ENCODE peak calls at places on chromosomes 13 and 19, in nine cellular contexts. D is OCI-LY7, T is mammary epithelial cell, E is hepatocyte, A is keratinocyte, J is astrocyte, G is PC-9, Y is IMR-90, F is K562. O is an unnamed sample.

GRCh38 chr13:79709526-79709925 is 228.6 kb downstream of the NDFIP2 start:
- DNase-seq in A (no peak), D (no peak), E (no peak), F (no peak), J (peak; percentile 75), G (no peak), Y (peak; percentile 13), T (no peak), O (peak; percentile 30)

GRCh38 chr13:95420501-95420900 is 119.2 kb upstream of the ABCC4 start:
- DNase-seq in E (no peak), F (no peak), T (peak; percentile 35), G (peak; percentile 49), A (no peak), D (no peak), J (no peak), Y (no peak), O (no peak)

GRCh38 chr19:41597600-41598041 is 21.7 kb downstream of the CEACAM21 start:
- DNase-seq in A (peak; percentile 25), F (peak; percentile 74), E (peak; percentile 69), D (peak; percentile 81), Y (peak; percentile 55), T (peak; percentile 41), G (peak; percentile 51), J (peak; percentile 19), O (peak; percentile 42)

GRCh38 chr19:42191855-42192254 is 25.6 kb downstream of the DEDD2 start:
- DNase-seq in T (peak; percentile 91), A (no peak), F (no peak), Y (peak; percentile 84), D (no peak), J (peak; percentile 60), E (peak; percentile 85), G (peak; percentile 98), O (peak; percentile 84)

GRCh38 chr19:13077233-13077632 is 25.4 kb downstream of the LYL1 start:
- DNase-seq in T (no peak), E (no peak), J (no peak), A (no peak), F (no peak), G (no peak), D (no peak), Y (no peak), O (no peak)

GRCh38 chr13:21998279-21998678 is 327.4 kb downstream of the FGF9 start:
- DNase-seq in D (no peak), F (no peak), A (no peak), E (no peak), T (no peak), G (no peak), Y (no peak), J (no peak), O (no peak)

GRCh38 chr19:5877427-5877826 is 7.1 kb upstream of the FUT5 start:
- DNase-seq in A (no peak), D (no peak), T (no peak), F (no peak), G (no peak), E (no peak), Y (no peak), J (no peak), O (no peak)

GRCh38 chr13:28531195-28531955 is 36.4 kb upstream of the FLT1 start:
- DNase-seq in G (no peak), T (no peak), E (peak; percentile 44), J (no peak), F (no peak), Y (peak; percentile 30), D (no peak), A (no peak), O (peak; percentile 16)

GRCh38 chr13:97109256-97109655 is 112.9 kb upstream of the MBNL2 start:
- DNase-seq in T (no peak), E (no peak), D (no peak), A (no peak), Y (no peak), F (no peak), J (no peak), G (no peak), O (no peak)

GRCh38 chr13:29803221-29803620 is 47.2 kb downstream of the UBL3 start:
- DNase-seq in J (no peak), D (no peak), G (no peak), E (no peak), T (no peak), Y (no peak), A (no peak), F (no peak), O (no peak)

GRCh38 chr19:35458821-35459391 is 10.8 kb downstream of the FFAR2 start:
- DNase-seq in Y (no peak), D (peak; percentile 80), E (peak; percentile 70), A (no peak), F (no peak), J (no peak), G (no peak), T (no peak), O (peak; percentile 60)

GRCh38 chr13:34577051-34577450 is 365.0 kb upstream of the NBEA start:
- DNase-seq in E (no peak), G (no peak), A (no peak), T (peak; percentile 65), F (no peak), Y (no peak), D (no peak), J (peak; percentile 70), O (peak; percentile 75)

GRCh38 chr13:109412232-109412935 is 374.0 kb downstream of the IRS2 start:
- DNase-seq in A (no peak), F (no peak), E (peak; percentile 73), D (no peak), G (no peak), T (no peak), Y (peak; percentile 33), J (peak; percentile 62), O (peak; percentile 36)

GRCh38 chr19:6639439-6639838 is 30.5 kb downstream of the TNFSF14 start:
- DNase-seq in Y (no peak), T (peak; percentile 9), E (no peak), A (no peak), D (no peak), F (no peak), G (no peak), J (no peak), O (peak; percentile 7)

GRCh38 chr19:38319421-38320258 is at the start of gene KCNK6:
- DNase-seq in G (no peak), E (peak; percentile 63), T (peak; percentile 71), A (no peak), J (peak; percentile 14), D (peak; percentile 44), F (no peak), Y (no peak), O (peak; percentile 8)

GRCh38 chr19:55606471-55606787 is 982 bp downstream of the ZNF865 start:
- DNase-seq in A (no peak), J (no peak), E (no peak), T (no peak), G (no peak), Y (no peak), D (no peak), F (no peak), O (no peak)

GRCh38 chr13:111557921-111558699 is 237.7 kb downstream of the TEX29 start:
- DNase-seq in G (no peak), E (no peak), D (no peak), F (no peak), A (no peak), T (no peak), Y (no peak), J (no peak), O (no peak)

GRCh38 chr13:100581504-100581903 is 7.1 kb downstream of the GGACT start:
- DNase-seq in D (no peak), A (no peak), Y (no peak), J (no peak), T (no peak), E (no peak), F (no peak), G (no peak), O (no peak)

GRCh38 chr13:32262165-32262564 is 53.0 kb downstream of the ZAR1L start:
- DNase-seq in G (no peak), E (no peak), Y (peak; percentile 39), A (no peak), T (peak; percentile 35), D (no peak), J (peak; percentile 27), F (no peak), O (no peak)

GRCh38 chr19:15864824-15865223 is 33.0 kb downstream of the CYP4F2 start:
- DNase-seq in Y (no peak), A (no peak), D (no peak), E (no peak), J (no peak), T (no peak), G (no peak), F (no peak), O (no peak)
- H4K20me1 ChIP-seq in Y (no peaks in the 10 kb centered on the region), A (no peaks in the 10 kb centered on the region), D (no peaks in the 10 kb centered on the region), E (no peaks in the 10 kb centered on the region), J (no peaks in the 10 kb centered on the region), T (no peaks in the 10 kb centered on the region), G (no peaks in the 10 kb centered on the region), F (no peaks in the 10 kb centered on the region), O (no peaks in the 10 kb centered on the region)

GRCh38 chr13:65971541-65971940 is 1258.6 kb downstream of the PCDH9 start:
- DNase-seq in G (no peak), D (no peak), J (no peak), E (no peak), T (no peak), A (no peak), Y (no peak), F (no peak), O (no peak)

GRCh38 chr13:65977525-65977924 is 1252.6 kb downstream of the PCDH9 start:
- DNase-seq in J (no peak), E (no peak), F (no peak), Y (no peak), G (no peak), A (no peak), T (no peak), D (no peak), O (no peak)
- H3K4me1 ChIP-seq in J (no peaks in the 10 kb centered on the region), E (no peaks in the 10 kb centered on the region), F (no peaks in the 10 kb centered on the region), Y (no peaks in the 10 kb centered on the region), G (no peaks in the 10 kb centered on the region), A (no peaks in the 10 kb centered on the region), T (no peaks in the 10 kb centered on the region), D (no peaks in the 10 kb centered on the region), O (no peaks in the 10 kb centered on the region)

GRCh38 chr19:34383599-34383998 is 18.6 kb downstream of the GPI start:
- DNase-seq in A (no peak), F (no peak), Y (no peak), G (no peak), E (no peak), T (no peak), D (no peak), J (no peak), O (no peak)
- H4K20me1 ChIP-seq in A (peaks cover 4% of the 10 kb centered on the region), F (no peaks in the 10 kb centered on the region), Y (peaks cover 31% of the 10 kb centered on the region), G (no peaks in the 10 kb centered on the region), E (no peaks in the 10 kb centered on the region), T (no peaks in the 10 kb centered on the region), D (no peaks in the 10 kb centered on the region), J (peaks cover 40% of the 10 kb centered on the region), O (no peaks in the 10 kb centered on the region)

DNA sequence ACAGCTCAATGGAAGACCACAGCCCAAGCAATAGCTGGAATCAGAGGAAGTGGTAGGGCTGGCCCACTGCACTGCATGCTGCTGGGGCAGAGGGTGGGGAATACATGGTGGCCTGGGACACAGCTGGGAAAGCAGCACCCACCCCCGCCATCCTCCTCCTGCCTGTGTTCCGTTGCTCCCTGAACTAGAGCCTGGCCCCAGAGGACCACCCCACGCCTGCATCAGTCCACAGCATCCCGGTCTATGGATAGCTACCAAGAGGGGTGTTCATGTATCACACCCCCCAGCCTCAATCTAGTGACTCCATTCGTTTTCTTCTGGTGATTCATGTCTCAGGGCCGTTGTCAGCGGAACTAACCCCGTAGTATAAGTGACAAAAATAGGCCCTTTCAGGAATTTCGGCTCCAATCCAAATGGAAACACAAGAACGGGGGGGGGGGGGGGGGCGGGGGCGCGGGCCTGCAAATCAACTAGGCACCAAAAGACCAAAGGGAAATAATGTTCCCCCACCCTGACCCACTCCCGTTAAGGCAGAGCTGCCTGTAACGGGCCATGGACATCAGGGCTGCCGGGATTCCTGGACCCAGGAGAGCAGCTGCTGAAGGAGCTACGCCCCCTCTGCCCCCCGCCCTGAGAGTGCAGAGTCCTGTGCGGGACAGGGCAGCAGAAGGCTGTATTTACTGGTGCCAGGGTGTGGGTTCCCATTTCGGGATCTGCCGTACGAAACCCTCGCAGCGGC is 18.9 kb upstream of the EPHX3 start:
- DNase-seq in G (no peak), F (no peak), T (no peak), E (no peak), D (no peak), J (peak; percentile 85), Y (peak; percentile 85), A (no peak), O (peak; percentile 63)
- H3K4me1 ChIP-seq in G (peaks cover 39% of the 10 kb centered on the region), F (no peaks in the 10 kb centered on the region), T (peaks cover 42% of the 10 kb centered on the region), E (peaks cover 49% of the 10 kb centered on the region), D (no peaks in the 10 kb centered on the region), J (peaks cover 59% of the 10 kb centered on the region), Y (peaks cover 50% of the 10 kb centered on the region), A (peaks cover 24% of the 10 kb centered on the region), O (peaks cover 63% of the 10 kb centered on the region)

O was measured in fibroblast of lung.